ENCODE peak calls at places on chromosome 4, in six cellular contexts. W is choroid plexus epithelial cell, M is foreskin fibroblast, J is MCF 10A, Q is nephron progenitor cell, U is fibroblast of mammary gland. I is an unnamed sample.

GRCh38 chr4:20272411-20272872 is 20.7 kb downstream of the SLIT2 start:
- DNase-seq in W (no peak), M (no peak), J (peak; percentile 36), Q (no peak), U (peak; percentile 85), I (no peak)

GRCh38 chr4:81845273-81845672 is 373.6 kb upstream of the RASGEF1B start:
- DNase-seq in W (peak; percentile 0), M (no peak), J (no peak), Q (no peak), U (no peak), I (no peak)

GRCh38 chr4:78345237-78345636 is 206.3 kb upstream of the ANXA3 start:
- DNase-seq in W (no peak), M (no peak), J (no peak), Q (no peak), U (no peak), I (no peak)

GRCh38 chr4:154559141-154559841 is 3.5 kb upstream of the FGB start:
- DNase-seq in W (peak; percentile 86), M (peak; percentile 76), J (peak; percentile 77), Q (peak; percentile 10), U (peak; percentile 75), I (peak; percentile 43)

GRCh38 chr4:95957054-95957453 is 117.2 kb downstream of the PDHA2 start:
- DNase-seq in W (peak; percentile 54), M (no peak), J (peak; percentile 61), Q (no peak), U (peak; percentile 0), I (no peak)

GRCh38 chr4:153729901-153730300 is 29.9 kb downstream of the RNF175 start:
- DNase-seq in W (no peak), M (peak; percentile 23), J (no peak), Q (no peak), U (no peak), I (no peak)

GRCh38 chr4:8913121-8913857 is 41.6 kb upstream of the HMX1 start:
- DNase-seq in W (no peak), M (no peak), J (no peak), Q (no peak), U (no peak), I (no peak)

GRCh38 chr4:39635023-39635422 is 3.6 kb downstream of the SMIM14 start:
- DNase-seq in W (no peak), M (no peak), J (no peak), Q (no peak), U (no peak), I (no peak)

GRCh38 chr4:116726523-116726922 is 358.9 kb downstream of the TRAM1L1 start:
- DNase-seq in W (no peak), M (no peak), J (no peak), Q (no peak), U (no peak), I (no peak)

GRCh38 chr4:144734522-144734921 is 88.6 kb downstream of the HHIP start:
- DNase-seq in W (peak; percentile 71), M (peak; percentile 43), J (peak; percentile 37), Q (peak; percentile 31), U (peak; percentile 23), I (no peak)

GRCh38 chr4:21177092-21177491 is 476.8 kb downstream of the PACRGL start:
- DNase-seq in W (no peak), M (no peak), J (no peak), Q (no peak), U (no peak), I (no peak)

GRCh38 chr4:8435656-8436121 is 4.8 kb downstream of the ACOX3 start:
- DNase-seq in W (peak; percentile 56), M (no peak), J (no peak), Q (no peak), U (no peak), I (no peak)

GRCh38 chr4:119209077-119209476 is 3.4 kb upstream of the USP53 start:
- DNase-seq in W (peak; percentile 92), M (peak; percentile 96), J (peak; percentile 94), Q (no peak), U (peak; percentile 99), I (no peak)

GRCh38 chr4:38160487-38161207 is 200.4 kb downstream of the PTTG2 start:
- DNase-seq in W (peak; percentile 98), M (peak; percentile 97), J (peak; percentile 96), Q (no peak), U (peak; percentile 99), I (no peak)

GRCh38 chr4:123980736-123981285 is 584.2 kb downstream of the SPRY1 start:
- DNase-seq in W (no peak), M (no peak), J (no peak), Q (no peak), U (no peak), I (no peak)

GRCh38 chr4:68180858-68181531 is 51.3 kb upstream of the TMPRSS11F start:
- DNase-seq in W (peak; percentile 5), M (peak; percentile 3), J (peak; percentile 67), Q (no peak), U (peak; percentile 30), I (no peak)

GRCh38 chr4:13547563-13548041 is 3.3 kb upstream of the NKX3-2 start:
- DNase-seq in W (no peak), M (no peak), J (no peak), Q (peak; percentile 68), U (no peak), I (peak; percentile 73)

GRCh38 chr4:42281324-42282020 is 115.8 kb upstream of the SHISA3 start:
- DNase-seq in W (no peak), M (no peak), J (no peak), Q (no peak), U (peak; percentile 4), I (no peak)

GRCh38 chr4:80831383-80832361 is 198.8 kb upstream of the BMP3 start:
- DNase-seq in W (no peak), M (peak; percentile 43), J (peak; percentile 8), Q (no peak), U (peak; percentile 40), I (no peak)

GRCh38 chr4:56783986-56784385 is 37.5 kb downstream of the SPINK2 start:
- DNase-seq in W (no peak), M (no peak), J (no peak), Q (no peak), U (peak; percentile 28), I (peak; percentile 14)

GRCh38 chr4:137226221-137226620 is 306.1 kb downstream of the PCDH18 start:
- DNase-seq in W (peak; percentile 16), M (peak; percentile 17), J (no peak), Q (no peak), U (peak; percentile 18), I (no peak)

GRCh38 chr4:113248320-113248719 is 198.9 kb downstream of the ANK2 start:
- DNase-seq in W (no peak), M (no peak), J (no peak), Q (no peak), U (no peak), I (peak; percentile 47)

GRCh38 chr4:134722306-134722705 is 520.7 kb upstream of the PABPC4L start:
- DNase-seq in W (no peak), M (no peak), J (no peak), Q (no peak), U (no peak), I (no peak)

GRCh38 chr4:13570916-13571315 is 26.6 kb upstream of the NKX3-2 start:
- DNase-seq in W (no peak), M (no peak), J (no peak), Q (no peak), U (no peak), I (no peak)

GRCh38 chr4:74042681-74043080 is 4.2 kb upstream of the CXCL3 start:
- DNase-seq in W (no peak), M (no peak), J (no peak), Q (no peak), U (no peak), I (no peak)

GRCh38 chr4:109214622-109215350 is 87.7 kb downstream of the COL25A1 start:
- DNase-seq in W (peak; percentile 19), M (peak; percentile 22), J (peak; percentile 17), Q (no peak), U (no peak), I (no peak)

DNA sequence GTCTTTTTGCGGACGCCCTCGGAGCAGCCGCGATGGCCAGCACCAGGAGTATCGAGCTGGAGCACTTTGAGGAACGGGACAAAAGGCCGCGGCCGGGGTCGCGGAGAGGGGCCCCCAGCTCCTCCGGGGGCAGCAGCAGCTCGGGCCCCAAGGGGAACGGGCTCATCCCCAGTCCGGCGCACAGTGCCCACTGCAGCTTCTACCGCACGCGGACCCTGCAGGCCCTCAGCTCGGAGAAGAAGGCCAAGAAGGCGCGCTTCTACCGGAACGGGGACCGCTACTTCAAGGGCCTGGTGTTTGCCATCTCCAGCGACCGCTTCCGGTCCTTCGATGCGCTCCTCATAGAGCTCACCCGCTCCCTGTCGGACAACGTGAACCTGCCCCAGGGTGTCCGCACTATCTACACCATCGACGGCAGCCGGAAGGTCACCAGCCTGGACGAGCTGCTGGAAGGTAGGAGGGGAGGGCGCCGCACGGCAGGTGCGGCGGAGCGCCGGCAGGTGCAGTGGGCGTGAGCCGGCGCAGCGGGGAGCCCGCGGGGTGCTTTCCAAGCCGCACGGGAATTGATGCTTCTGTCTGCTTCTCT is 844 bp downstream of the DCLK2 start:
- DNase-seq in W (peak; percentile 25), M (peak; percentile 63), J (no peak), Q (peak; percentile 42), U (peak; percentile 44), I (peak; percentile 16)
- TF ChIP-seq CTCF in W (no peak), M (peak; percentile 3), J (no peak), Q (no peak), U (no peak), I (no peak)

DNA sequence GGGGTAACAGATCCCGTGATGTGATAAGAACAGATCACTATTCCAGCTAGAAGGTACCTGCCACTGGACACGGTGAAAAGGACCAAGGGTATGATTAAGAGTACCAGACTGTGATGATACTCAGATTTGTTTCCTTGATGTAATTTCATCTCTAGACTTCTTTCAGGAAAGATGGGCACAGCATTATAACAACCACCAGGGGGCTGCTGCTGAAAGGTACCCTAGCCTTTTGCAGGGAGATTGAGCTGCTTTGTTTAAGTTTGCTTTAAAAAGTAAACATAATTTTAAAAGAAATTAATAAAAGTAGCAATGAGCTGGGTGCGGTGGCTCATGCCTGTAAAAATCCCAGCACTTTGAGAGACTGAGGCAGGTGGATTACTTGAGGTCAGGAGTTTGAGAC is 145.4 kb downstream of the EMCN start:
- DNase-seq in W (peak; percentile 58), M (peak; percentile 25), J (peak; percentile 25), Q (peak; percentile 3), U (peak; percentile 10), I (peak; percentile 22)
- TF ChIP-seq CTCF in W (peak; percentile 81), M (peak; percentile 43), J (no peak), Q (peak; percentile 45), U (peak; percentile 61), I (peak; percentile 57)

GRCh38 chr4:148412460-148412859 is 29.8 kb downstream of the NR3C2 start:
- DNase-seq in W (no peak), M (no peak), J (no peak), Q (no peak), U (no peak), I (no peak)

GRCh38 chr4:148415500-148415899 is 26.7 kb downstream of the NR3C2 start:
- DNase-seq in W (peak; percentile 50), M (peak; percentile 15), J (peak; percentile 19), Q (no peak), U (peak; percentile 12), I (no peak)
- TF ChIP-seq CTCF in W (peak; percentile 40), M (no peak), J (peak; percentile 7), Q (no peak), U (no peak), I (no peak)

DNA sequence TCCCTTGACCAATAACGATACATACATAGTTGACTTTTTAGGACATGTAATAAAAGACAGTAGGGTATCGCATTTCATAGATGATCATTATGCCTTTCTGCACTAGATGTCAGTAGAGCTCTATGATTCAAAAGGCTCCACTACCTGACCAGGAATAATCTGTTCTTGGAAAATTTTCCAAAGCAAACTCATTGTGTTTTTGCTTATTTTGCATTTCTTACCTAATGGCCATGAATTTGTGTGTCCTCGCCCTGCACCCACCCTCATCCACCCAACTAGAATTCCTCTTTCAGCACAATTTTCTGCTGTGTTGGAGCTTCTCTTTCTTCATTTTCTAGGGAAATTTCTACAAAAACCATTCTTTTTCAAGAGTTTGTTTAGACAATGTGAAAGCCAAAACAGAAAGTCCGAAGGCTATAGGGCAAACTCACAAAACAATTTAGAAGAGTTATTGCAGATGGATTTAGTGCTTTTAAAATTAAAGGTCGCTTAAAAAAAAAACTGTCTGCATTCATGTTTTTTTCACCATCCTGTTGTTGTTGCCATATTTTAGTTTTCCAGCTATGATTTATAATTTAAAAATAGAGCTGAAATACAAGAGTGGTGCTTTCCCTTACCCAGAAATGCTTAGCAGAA is 183.6 kb downstream of the SPATA18 start:
- DNase-seq in W (peak; percentile 65), M (peak; percentile 72), J (peak; percentile 69), Q (no peak), U (peak; percentile 69), I (no peak)
- TF ChIP-seq CTCF in W (peak; percentile 59), M (peak; percentile 27), J (peak; percentile 69), Q (peak; percentile 54), U (peak; percentile 68), I (peak; percentile 36)

I was measured in endothelial cell.